ENCODE peak calls at places on chromosomes 3 and 15, in ten cellular contexts. K is A673, I is vagina, U is mammary epithelial cell, R is endodermal cell, N is BJ, S is cardiac muscle cell, T is left ventricle myocardium inferior, Q is fibroblast of lung, W is H7. A is an unnamed sample.
A peak's percentile ranks its signal among the peaks of the same experiment; 100 is the strongest.

GRCh38 chr15:52805351-52806283 is 15.5 kb upstream of the ONECUT1 start:
- DNase-seq in K (no peak), I (no peak), U (no peak), R (peak; percentile 84), N (no peak), S (no peak), T (no peak), Q (no peak), W (peak; percentile 83), A (no peak)

GRCh38 chr3:102133376-102133775 is 284.1 kb downstream of the NFKBIZ start:
- DNase-seq in K (no peak), I (no peak), U (no peak), R (no peak), N (no peak), S (no peak), T (no peak), Q (no peak), W (no peak), A (no peak)

GRCh38 chr3:111899966-111900365 is 40.9 kb downstream of the PHLDB2 start:
- DNase-seq in K (no peak), I (no peak), U (no peak), R (no peak), N (no peak), S (no peak), T (no peak), Q (no peak), W (no peak), A (no peak)

GRCh38 chr3:107409365-107409764 is 32.1 kb downstream of the CCDC54 start:
- DNase-seq in K (no peak), I (no peak), U (no peak), R (no peak), N (no peak), S (no peak), T (no peak), Q (no peak), W (no peak), A (no peak)

GRCh38 chr3:180855364-180855763 is 57.1 kb upstream of the FXR1 start:
- DNase-seq in K (peak; percentile 23), I (no peak), U (peak; percentile 6), R (peak; percentile 89), N (no peak), S (peak; percentile 6), T (no peak), Q (peak; percentile 1), W (peak; percentile 10), A (peak; percentile 20)

GRCh38 chr3:23726811-23727548 is 78.8 kb upstream of the UBE2E1 start:
- DNase-seq in K (no peak), I (no peak), U (no peak), R (no peak), N (no peak), S (no peak), T (no peak), Q (no peak), W (no peak), A (no peak)

GRCh38 chr3:190941694-190942280 is 79.3 kb upstream of the GMNC start:
- DNase-seq in K (peak; percentile 74), I (no peak), U (no peak), R (peak; percentile 67), N (no peak), S (peak; percentile 2), T (no peak), Q (no peak), W (peak; percentile 17), A (no peak)

GRCh38 chr3:84108442-84108971 is 850.3 kb upstream of the CADM2 start:
- DNase-seq in K (peak; percentile 33), I (no peak), U (peak; percentile 89), R (no peak), N (no peak), S (peak; percentile 45), T (no peak), Q (peak; percentile 97), W (no peak), A (peak; percentile 96)

GRCh38 chr3:46858456-46858855 is 4.8 kb downstream of the MYL3 start:
- DNase-seq in K (no peak), I (no peak), U (no peak), R (peak; percentile 24), N (no peak), S (no peak), T (peak; percentile 11), Q (no peak), W (peak; percentile 24), A (no peak)

GRCh38 chr3:194688207-194688711 is 2.6 kb downstream of the FAM43A start:
- DNase-seq in K (peak; percentile 34), I (no peak), U (no peak), R (peak; percentile 84), N (no peak), S (no peak), T (peak; percentile 56), Q (peak; percentile 39), W (peak; percentile 87), A (no peak)

GRCh38 chr3:78855190-78855589 is 912.6 kb downstream of the ROBO1 start:
- DNase-seq in K (no peak), I (no peak), U (no peak), R (no peak), N (no peak), S (no peak), T (no peak), Q (no peak), W (no peak), A (no peak)

GRCh38 chr3:11438636-11439035 is 166.4 kb downstream of the ATG7 start:
- DNase-seq in K (no peak), I (no peak), U (no peak), R (peak; percentile 49), N (no peak), S (no peak), T (no peak), Q (no peak), W (no peak), A (no peak)

GRCh38 chr3:38386992-38387750 is 40.6 kb downstream of the XYLB start:
- DNase-seq in K (no peak), I (no peak), U (no peak), R (no peak), N (no peak), S (no peak), T (no peak), Q (no peak), W (no peak), A (no peak)

GRCh38 chr3:157070600-157070999 is 89.3 kb downstream of the CCNL1 start:
- DNase-seq in K (no peak), I (no peak), U (no peak), R (no peak), N (no peak), S (no peak), T (no peak), Q (peak; percentile 48), W (no peak), A (no peak)

GRCh38 chr3:196284396-196284795 is 3.1 kb downstream of the PCYT1A start:
- DNase-seq in K (no peak), I (no peak), U (no peak), R (no peak), N (no peak), S (no peak), T (no peak), Q (peak; percentile 6), W (no peak), A (no peak)

GRCh38 chr3:13121553-13122001 is 48.3 kb upstream of the IQSEC1 start:
- DNase-seq in K (no peak), I (no peak), U (no peak), R (peak; percentile 81), N (no peak), S (peak; percentile 62), T (no peak), Q (no peak), W (no peak), A (no peak)
- H3K27me3 ChIP-seq in K (peaks cover 16% of the 10 kb centered on the region), I (no peaks in the 10 kb centered on the region), U (peaks cover 3% of the 10 kb centered on the region), R (no peaks in the 10 kb centered on the region), N (no peaks in the 10 kb centered on the region), S (no peaks in the 10 kb centered on the region), T (peaks cover 44% of the 10 kb centered on the region), Q (no peaks in the 10 kb centered on the region), W (no peaks in the 10 kb centered on the region), A (peaks cover 2% of the 10 kb centered on the region)

DNA sequence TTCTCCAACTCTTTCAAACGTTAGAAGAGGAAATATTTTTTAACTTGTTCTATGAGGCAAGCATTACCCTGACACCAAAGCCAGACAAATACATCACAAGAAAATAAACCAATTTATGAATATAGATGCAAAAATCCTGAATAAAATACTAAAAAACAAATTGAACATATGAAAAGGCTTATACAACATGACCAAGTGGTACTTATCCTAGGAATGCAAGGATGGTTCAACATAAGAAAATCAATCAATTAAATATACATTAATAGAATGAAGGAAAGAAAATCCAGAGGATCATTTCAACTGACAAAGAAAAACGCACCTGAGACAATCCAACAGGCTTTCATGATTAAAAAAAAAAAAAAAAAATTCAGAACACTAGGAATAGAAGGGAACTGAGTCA is 17.1 kb downstream of the XPC start:
- DNase-seq in K (no peak), I (no peak), U (no peak), R (no peak), N (no peak), S (no peak), T (no peak), Q (no peak), W (no peak), A (no peak)
- H3K36me3 ChIP-seq in K (peaks cover 94% of the 10 kb centered on the region), I (peaks cover 93% of the 10 kb centered on the region), U (peaks cover 55% of the 10 kb centered on the region), R (peaks cover 91% of the 10 kb centered on the region), N (peaks cover 49% of the 10 kb centered on the region), S (peaks cover 75% of the 10 kb centered on the region), T (peaks cover 100% of the 10 kb centered on the region), Q (peaks cover 31% of the 10 kb centered on the region), W (peaks cover 44% of the 10 kb centered on the region), A (peaks cover 31% of the 10 kb centered on the region)

GRCh38 chr3:77079988-77080585 is 40.2 kb downstream of the ROBO2 start:
- DNase-seq in K (no peak), I (no peak), U (no peak), R (no peak), N (no peak), S (no peak), T (no peak), Q (no peak), W (peak; percentile 7), A (no peak)
- H3K4me3 ChIP-seq in K (no peak overlapping the region), I (no peak overlapping the region), U (no peak overlapping the region), R (no peak overlapping the region), N (no peak overlapping the region), S (no peak overlapping the region), T (no peak overlapping the region), Q (no peak overlapping the region), W (no peak overlapping the region), A (no peak overlapping the region)

GRCh38 chr15:99100245-99101173 is 4.4 kb upstream of the SYNM start:
- DNase-seq in K (peak; percentile 80), I (no peak), U (peak; percentile 50), R (peak; percentile 95), N (no peak), S (peak; percentile 87), T (peak; percentile 84), Q (peak; percentile 63), W (peak; percentile 91), A (peak; percentile 46)

GRCh38 chr15:99099661-99100060 is 5.2 kb upstream of the SYNM start:
- DNase-seq in K (no peak), I (no peak), U (no peak), R (no peak), N (no peak), S (no peak), T (no peak), Q (no peak), W (peak; percentile 32), A (no peak)

GRCh38 chr15:99102332-99103235 is 2.3 kb upstream of the SYNM start:
- DNase-seq in K (no peak), I (peak; percentile 69), U (no peak), R (peak; percentile 47), N (no peak), S (no peak), T (no peak), Q (peak; percentile 7), W (peak; percentile 34), A (no peak)

GRCh38 chr15:99103279-99103678 is 1.6 kb upstream of the SYNM start:
- DNase-seq in K (no peak), I (no peak), U (no peak), R (no peak), N (no peak), S (no peak), T (no peak), Q (no peak), W (no peak), A (no peak)

GRCh38 chr15:99101501-99101900 is 3.4 kb upstream of the SYNM start:
- DNase-seq in K (no peak), I (peak; percentile 79), U (no peak), R (no peak), N (no peak), S (no peak), T (no peak), Q (no peak), W (no peak), A (no peak)
- H3K27me3 ChIP-seq in K (peaks cover 15% of the 10 kb centered on the region), I (no peaks in the 10 kb centered on the region), U (peaks cover 1% of the 10 kb centered on the region), R (peaks cover 51% of the 10 kb centered on the region), N (peaks cover 15% of the 10 kb centered on the region), S (peaks cover 72% of the 10 kb centered on the region), T (peaks cover 12% of the 10 kb centered on the region), Q (peaks cover 16% of the 10 kb centered on the region), W (peaks cover 33% of the 10 kb centered on the region), A (peaks cover 5% of the 10 kb centered on the region)

A was measured in bronchial epithelial cell.